ENCODE peak calls at places on chromosome 19, in five cellular contexts. H, S, R, V and F are unnamed samples.

GRCh38 chr19:17246681-17247425 is 1.1 kb upstream of the NR2F6 start:
- DNase-seq in R (no peak), S (peak), H (no peak), V (no peak), F (no peak)

GRCh38 chr19:56732974-56733373 is 61.4 kb upstream of the ZNF835 start:
- DNase-seq in S (peak), H (no peak), V (no peak), R (no peak), F (no peak)

GRCh38 chr19:46821512-46822359 is 28.9 kb downstream of the AP2S1 start:
- DNase-seq in H (peak), R (no peak), S (no peak), V (no peak), F (peak)

GRCh38 chr19:21604351-21604926 is 99.0 kb downstream of the ZNF429 start:
- DNase-seq in R (no peak), V (no peak), S (no peak), H (no peak), F (no peak)

GRCh38 chr19:50344661-50345318 is 15.6 kb upstream of the KCNC3 start:
- DNase-seq in H (peak), S (no peak), R (no peak), V (no peak), F (no peak)

GRCh38 chr19:23407597-23407996 is 12.3 kb upstream of the ZNF91 start:
- DNase-seq in V (no peak), H (no peak), R (no peak), S (no peak), F (no peak)

GRCh38 chr19:51375504-51376221 is 3.2 kb upstream of the NKG7 start:
- DNase-seq in S (no peak), R (no peak), V (no peak), H (no peak), F (no peak)

GRCh38 chr19:19637523-19638251 is 5.8 kb downstream of the GMIP start:
- DNase-seq in S (no peak), R (no peak), H (no peak), V (no peak), F (no peak)

GRCh38 chr19:8580710-8581281 is 3.6 kb upstream of the MYO1F start:
- DNase-seq in H (peak), S (peak), V (peak), R (peak), F (peak)

GRCh38 chr19:43755256-43755801 is 567 bp upstream of the SMG9 start:
- DNase-seq in R (peak), H (peak), V (peak), S (peak), F (peak)

GRCh38 chr19:7397687-7398086 is 49.0 kb downstream of the ARHGEF18 start:
- DNase-seq in S (no peak), R (peak), H (no peak), V (peak), F (no peak)

GRCh38 chr19:53659292-53659691 is 27.5 kb downstream of the DPRX start:
- DNase-seq in V (peak), R (no peak), H (no peak), S (peak), F (no peak)

GRCh38 chr19:15108145-15108844 is 1.1 kb downstream of the SYDE1 start:
- DNase-seq in R (no peak), H (no peak), S (no peak), V (no peak), F (no peak)

GRCh38 chr19:22545751-22546150 is 88.4 kb upstream of the ZNF492 start:
- DNase-seq in S (peak), H (no peak), R (no peak), V (peak), F (no peak)

GRCh38 chr19:37309834-37310575 is 60.9 kb upstream of the ZNF527 start:
- DNase-seq in V (no peak), R (no peak), S (no peak), H (no peak), F (no peak)

GRCh38 chr19:58553799-58554493 is 959 bp downstream of the CHMP2A start:
- DNase-seq in S (no peak), V (no peak), H (no peak), R (no peak), F (no peak)

GRCh38 chr19:38394488-38394887 is 6.0 kb downstream of the SPRED3 start:
- DNase-seq in H (peak), R (peak), S (peak), V (no peak), F (peak)

GRCh38 chr19:16661480-16662034 is 618 bp downstream of the TMEM38A start:
- DNase-seq in H (peak), S (peak), R (no peak), V (no peak), F (no peak)

GRCh38 chr19:10286803-10287737 is at the start of gene ICAM4:
- DNase-seq in S (peak), R (no peak), H (no peak), V (peak), F (no peak)

GRCh38 chr19:46404039-46404883 is 9.1 kb downstream of the CCDC8 start:
- DNase-seq in H (no peak), V (peak), S (peak), R (no peak), F (no peak)

GRCh38 chr19:18119243-18120105 is 21.9 kb downstream of the MAST3 start:
- DNase-seq in S (no peak), V (no peak), R (no peak), H (no peak), F (peak)

GRCh38 chr19:5036733-5037681 is 68.1 kb downstream of the KDM4B start:
- DNase-seq in V (peak), H (no peak), S (no peak), R (peak), F (no peak)

GRCh38 chr19:28239270-28239669 is 973.7 kb downstream of the UQCRFS1 start:
- DNase-seq in V (peak), R (no peak), H (no peak), S (peak), F (no peak)

GRCh38 chr19:49643466-49643865 is 1.5 kb downstream of the SCAF1 start:
- DNase-seq in S (no peak), R (no peak), V (no peak), H (no peak), F (no peak)

GRCh38 chr19:51127755-51128154 is 3.0 kb downstream of the SIGLEC9 start:
- DNase-seq in V (peak), H (no peak), R (peak), S (no peak), F (no peak)

GRCh38 chr19:49210108-49210900 is 52.7 kb downstream of the TRPM4 start:
- DNase-seq in S (peak), R (no peak), H (peak), V (no peak), F (no peak)

GRCh38 chr19:49009828-49010227 is 7.1 kb downstream of the LHB start:
- DNase-seq in V (no peak), R (no peak), S (no peak), H (no peak), F (no peak)

GRCh38 chr19:45280471-45280961 is 29.4 kb downstream of the MARK4 start:
- DNase-seq in V (no peak), S (no peak), H (no peak), R (no peak), F (no peak)

GRCh38 chr19:51783373-51783772 is 11.6 kb upstream of the FPR3 start:
- DNase-seq in S (no peak), H (no peak), R (peak), V (peak), F (no peak)

GRCh38 chr19:35753634-35754364 is 3.0 kb downstream of the HSPB6 start:
- DNase-seq in R (no peak), H (no peak), V (no peak), S (no peak), F (no peak)

GRCh38 chr19:18319591-18320135 is 3.2 kb downstream of the LSM4 start:
- DNase-seq in H (no peak), R (no peak), V (no peak), S (no peak), F (no peak)

GRCh38 chr19:4582980-4583842 is 23.7 kb upstream of the SEMA6B start:
- DNase-seq in R (no peak), S (no peak), V (no peak), H (no peak), F (no peak)

GRCh38 chr19:4474504-4475136 is 2.5 kb downstream of the HDGFL2 start:
- DNase-seq in S (peak), R (peak), H (no peak), V (peak), F (no peak)

GRCh38 chr19:21023901-21024300 is 3.4 kb downstream of the ZNF430 start:
- DNase-seq in S (no peak), H (no peak), V (no peak), R (peak), F (no peak)

GRCh38 chr19:9836021-9836420 is 903 bp downstream of the PIN1 start:
- DNase-seq in R (peak), S (no peak), H (no peak), V (peak), F (no peak)

GRCh38 chr19:19515764-19516519 is at the start of gene NDUFA13:
- DNase-seq in S (peak), V (peak), H (peak), R (peak), F (peak)

DNA sequence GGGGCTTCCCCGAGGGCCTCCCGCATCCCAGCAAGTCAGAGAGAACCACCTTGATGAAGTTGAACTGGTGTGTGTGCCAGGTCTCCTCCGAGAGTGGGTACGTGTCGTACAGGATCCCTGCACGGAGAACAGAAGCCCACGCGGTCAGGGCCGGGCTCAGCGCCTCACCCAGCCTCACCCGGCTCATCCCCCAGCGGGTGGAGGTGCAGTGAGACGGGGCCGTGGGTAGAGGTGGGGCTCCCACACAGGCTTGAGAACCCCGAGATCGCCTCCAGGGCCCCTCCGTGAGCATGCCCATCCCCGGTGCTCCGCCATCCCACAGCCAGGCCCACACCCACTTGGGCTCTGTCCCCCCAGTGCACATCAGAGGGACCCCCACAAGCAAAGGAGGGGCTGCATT is 2.3 kb downstream of the GAMT start:
- DNase-seq in H (no peak), R (no peak), S (no peak), V (no peak), F (no peak)
- TF ChIP-seq CTCF in H (no peak), R (no peak), S (no peak), V (no peak), F (no peak)

GRCh38 chr19:13234518-13234917 is 84.3 kb downstream of the IER2 start:
- DNase-seq in R (no peak), S (peak), H (peak), V (no peak), F (peak)
- TF ChIP-seq CTCF in R (peak), S (peak), H (no peak), V (peak), F (peak)

DNA sequence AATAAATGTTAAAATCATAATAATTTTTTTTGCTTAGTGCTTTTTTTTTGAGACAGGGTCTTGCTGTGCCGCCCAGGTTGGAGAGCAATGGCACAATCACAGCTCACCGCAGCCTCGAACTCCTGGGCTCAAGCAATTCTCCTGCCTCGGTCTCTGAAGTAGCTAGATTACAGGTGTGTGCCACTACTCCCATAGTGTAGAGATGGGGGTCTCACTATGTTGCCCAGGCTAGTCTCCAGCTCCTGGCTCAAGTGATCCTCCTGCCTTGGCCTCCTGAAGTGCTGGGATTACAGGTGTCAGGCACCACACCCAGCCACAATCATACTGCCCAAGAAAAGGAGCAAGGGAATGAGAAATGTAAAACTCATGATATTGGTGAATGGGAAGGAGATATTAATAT is 5.1 kb downstream of the FBL start:
- DNase-seq in S (no peak), R (no peak), V (no peak), H (no peak), F (no peak)
- TF ChIP-seq CTCF in S (no peak), R (no peak), V (no peak), H (no peak), F (no peak)

GRCh38 chr19:40588110-40588854 is 11.6 kb downstream of the SHKBP1 start:
- DNase-seq in R (peak), V (no peak), H (no peak), S (no peak), F (no peak)
- TF ChIP-seq CTCF in R (no peak), V (no peak), H (no peak), S (no peak), F (no peak)

DNA sequence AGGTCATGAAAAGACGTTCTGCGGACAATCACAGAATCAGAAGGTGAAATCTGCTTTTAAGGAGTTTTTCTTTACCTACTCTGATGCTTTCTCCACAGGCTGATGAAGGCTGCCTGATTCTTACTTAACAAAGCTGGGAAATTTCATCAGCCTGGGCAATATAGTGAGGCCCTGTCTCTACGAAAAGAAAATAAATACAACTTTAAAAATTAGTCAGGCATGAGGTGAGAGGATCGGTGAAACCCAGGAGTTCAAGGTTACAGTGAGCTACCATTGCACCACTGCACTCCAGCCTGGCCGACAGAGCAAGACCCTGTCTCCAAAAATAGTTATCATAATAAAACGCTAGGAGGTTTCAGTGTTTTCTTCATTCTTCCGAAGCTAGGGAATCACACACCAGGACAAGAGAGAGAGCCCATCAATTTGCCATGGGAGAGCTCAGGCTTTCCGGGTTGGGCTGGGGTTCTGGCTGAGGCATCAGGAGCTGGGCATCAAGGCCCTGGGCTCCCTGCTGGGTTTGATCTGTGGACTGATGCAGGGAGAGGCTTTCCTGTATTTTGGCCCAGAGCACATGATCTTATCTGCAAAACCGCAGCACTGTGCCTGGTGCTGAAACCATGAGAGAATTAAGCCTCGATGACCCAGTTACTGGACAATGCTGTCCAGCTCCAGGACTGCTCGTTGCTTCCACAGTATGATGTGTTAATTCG is 25.1 kb upstream of the CEBPG start:
- DNase-seq in R (no peak), H (no peak), V (peak), S (no peak), F (no peak)
- TF ChIP-seq CTCF in R (no peak), H (no peak), V (no peak), S (no peak), F (no peak)

GRCh38 chr19:34662919-34663318 is 14.0 kb downstream of the SCGB2B2 start:
- DNase-seq in V (peak), H (no peak), S (no peak), R (no peak), F (peak)
- TF ChIP-seq CTCF in V (peak), H (no peak), S (peak), R (peak), F (peak)

DNA sequence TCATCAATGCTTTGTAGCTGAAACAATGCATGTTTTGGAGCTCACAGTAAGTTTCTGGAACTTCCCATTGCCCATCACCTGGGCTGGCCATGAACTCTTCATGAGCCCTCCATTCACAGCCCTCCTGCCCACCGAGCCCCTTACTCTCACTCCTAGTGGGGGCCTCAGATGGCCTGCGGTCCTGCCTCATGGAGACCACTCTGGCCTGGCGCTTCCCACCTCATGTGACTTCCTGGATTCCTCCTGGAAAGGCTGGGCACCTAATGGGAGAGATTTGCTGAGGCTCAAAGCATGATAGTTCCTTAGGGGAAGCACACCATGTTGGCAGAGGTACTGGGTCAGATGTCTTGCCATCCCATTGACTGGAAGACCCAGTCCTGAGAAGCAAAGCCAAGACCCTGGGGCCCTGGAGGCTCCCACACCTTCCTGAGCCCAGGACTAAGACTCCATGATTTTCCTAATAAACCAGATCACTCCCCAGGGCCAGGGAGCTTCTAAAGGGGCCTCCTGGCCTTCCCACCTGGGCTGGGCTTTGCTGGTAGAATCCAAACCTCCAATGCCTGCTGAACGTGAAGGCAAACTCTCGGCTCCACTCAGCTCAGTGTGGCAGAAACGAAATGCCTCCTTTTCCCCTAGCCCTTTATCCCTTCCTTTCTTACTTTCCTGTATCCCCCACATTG is 49.4 kb upstream of the ZNF536 start:
- DNase-seq in S (no peak), R (no peak), V (no peak), H (no peak), F (no peak)
- TF ChIP-seq CTCF in S (no peak), R (no peak), V (no peak), H (no peak), F (no peak)